ENCODE peak calls at places on chromosomes 7 and 10, in nine cellular contexts. One of them, this sample, is unnamed. For H3K36me3, the result is how much of the 10 kb centered on the place peaks cover.

GRCh38 chr7:115888981-115889668 is 141.4 kb downstream of the TFEC start:
- DNase-seq in lung: no peak
- DNase-seq in breast epithelium: no peak
- DNase-seq in CD4-positive, alpha-beta memory T cell: no peak
- DNase-seq in Peyer's patch: no peak
- DNase-seq in HCT116: no peak
- DNase-seq in cardiac muscle cell: no peak
- DNase-seq in GM06990: no peak
- DNase-seq in ascending aorta: no peak
- DNase-seq in this sample: no peak

GRCh38 chr10:116241642-116242405 is 31.2 kb downstream of the GFRA1 start:
- DNase-seq in lung: no peak
- DNase-seq in breast epithelium: no peak
- DNase-seq in CD4-positive, alpha-beta memory T cell: no peak
- DNase-seq in Peyer's patch: no peak
- DNase-seq in HCT116: no peak
- DNase-seq in cardiac muscle cell: no peak
- DNase-seq in GM06990: no peak
- DNase-seq in ascending aorta: no peak
- DNase-seq in this sample: no peak

GRCh38 chr7:108178393-108178792 is 48.2 kb upstream of the LAMB4 start:
- DNase-seq in lung: no peak
- DNase-seq in breast epithelium: no peak
- DNase-seq in CD4-positive, alpha-beta memory T cell: no peak
- DNase-seq in Peyer's patch: no peak
- DNase-seq in HCT116: no peak
- DNase-seq in cardiac muscle cell: no peak
- DNase-seq in GM06990: no peak
- DNase-seq in ascending aorta: no peak
- DNase-seq in this sample: no peak

GRCh38 chr7:105822806-105823205 is 53.6 kb downstream of the ATXN7L1 start:
- DNase-seq in lung: no peak
- DNase-seq in breast epithelium: no peak
- DNase-seq in CD4-positive, alpha-beta memory T cell: peak
- DNase-seq in Peyer's patch: no peak
- DNase-seq in HCT116: no peak
- DNase-seq in cardiac muscle cell: no peak
- DNase-seq in GM06990: no peak
- DNase-seq in ascending aorta: no peak
- DNase-seq in this sample: no peak

GRCh38 chr7:90570373-90570959 is 25.7 kb upstream of the CDK14 start:
- DNase-seq in lung: no peak
- DNase-seq in breast epithelium: no peak
- DNase-seq in CD4-positive, alpha-beta memory T cell: no peak
- DNase-seq in Peyer's patch: no peak
- DNase-seq in HCT116: no peak
- DNase-seq in cardiac muscle cell: no peak
- DNase-seq in GM06990: no peak
- DNase-seq in ascending aorta: no peak
- DNase-seq in this sample: no peak

GRCh38 chr10:63883861-63884260 is 362.7 kb downstream of the REEP3 start:
- DNase-seq in lung: no peak
- DNase-seq in breast epithelium: no peak
- DNase-seq in CD4-positive, alpha-beta memory T cell: no peak
- DNase-seq in Peyer's patch: no peak
- DNase-seq in HCT116: no peak
- DNase-seq in cardiac muscle cell: no peak
- DNase-seq in GM06990: no peak
- DNase-seq in ascending aorta: no peak
- DNase-seq in this sample: no peak

GRCh38 chr10:24821986-24822385 is 98.3 kb upstream of the ARHGAP21 start:
- DNase-seq in lung: no peak
- DNase-seq in breast epithelium: no peak
- DNase-seq in CD4-positive, alpha-beta memory T cell: no peak
- DNase-seq in Peyer's patch: peak
- DNase-seq in HCT116: peak
- DNase-seq in cardiac muscle cell: no peak
- DNase-seq in GM06990: no peak
- DNase-seq in ascending aorta: no peak
- DNase-seq in this sample: no peak

GRCh38 chr7:15905251-15906040 is 219.0 kb upstream of the MEOX2 start:
- DNase-seq in lung: no peak
- DNase-seq in breast epithelium: no peak
- DNase-seq in CD4-positive, alpha-beta memory T cell: no peak
- DNase-seq in Peyer's patch: no peak
- DNase-seq in HCT116: no peak
- DNase-seq in cardiac muscle cell: no peak
- DNase-seq in GM06990: no peak
- DNase-seq in ascending aorta: no peak
- DNase-seq in this sample: no peak

GRCh38 chr10:43292745-43293676 is 26.1 kb upstream of the RASGEF1A start:
- DNase-seq in lung: peak
- DNase-seq in breast epithelium: peak
- DNase-seq in CD4-positive, alpha-beta memory T cell: peak
- DNase-seq in Peyer's patch: peak
- DNase-seq in HCT116: peak
- DNase-seq in cardiac muscle cell: peak
- DNase-seq in GM06990: no peak
- DNase-seq in ascending aorta: no peak
- DNase-seq in this sample: peak

GRCh38 chr10:128080231-128080630 is 46.0 kb downstream of the MKI67 start:
- DNase-seq in lung: no peak
- DNase-seq in breast epithelium: no peak
- DNase-seq in CD4-positive, alpha-beta memory T cell: no peak
- DNase-seq in Peyer's patch: no peak
- DNase-seq in HCT116: no peak
- DNase-seq in cardiac muscle cell: no peak
- DNase-seq in GM06990: no peak
- DNase-seq in ascending aorta: no peak
- DNase-seq in this sample: no peak

GRCh38 chr10:81920213-81920829 is 45.3 kb downstream of the NRG3 start:
- DNase-seq in lung: no peak
- DNase-seq in breast epithelium: no peak
- DNase-seq in CD4-positive, alpha-beta memory T cell: no peak
- DNase-seq in Peyer's patch: no peak
- DNase-seq in HCT116: no peak
- DNase-seq in cardiac muscle cell: peak
- DNase-seq in GM06990: no peak
- DNase-seq in ascending aorta: no peak
- DNase-seq in this sample: peak

DNA sequence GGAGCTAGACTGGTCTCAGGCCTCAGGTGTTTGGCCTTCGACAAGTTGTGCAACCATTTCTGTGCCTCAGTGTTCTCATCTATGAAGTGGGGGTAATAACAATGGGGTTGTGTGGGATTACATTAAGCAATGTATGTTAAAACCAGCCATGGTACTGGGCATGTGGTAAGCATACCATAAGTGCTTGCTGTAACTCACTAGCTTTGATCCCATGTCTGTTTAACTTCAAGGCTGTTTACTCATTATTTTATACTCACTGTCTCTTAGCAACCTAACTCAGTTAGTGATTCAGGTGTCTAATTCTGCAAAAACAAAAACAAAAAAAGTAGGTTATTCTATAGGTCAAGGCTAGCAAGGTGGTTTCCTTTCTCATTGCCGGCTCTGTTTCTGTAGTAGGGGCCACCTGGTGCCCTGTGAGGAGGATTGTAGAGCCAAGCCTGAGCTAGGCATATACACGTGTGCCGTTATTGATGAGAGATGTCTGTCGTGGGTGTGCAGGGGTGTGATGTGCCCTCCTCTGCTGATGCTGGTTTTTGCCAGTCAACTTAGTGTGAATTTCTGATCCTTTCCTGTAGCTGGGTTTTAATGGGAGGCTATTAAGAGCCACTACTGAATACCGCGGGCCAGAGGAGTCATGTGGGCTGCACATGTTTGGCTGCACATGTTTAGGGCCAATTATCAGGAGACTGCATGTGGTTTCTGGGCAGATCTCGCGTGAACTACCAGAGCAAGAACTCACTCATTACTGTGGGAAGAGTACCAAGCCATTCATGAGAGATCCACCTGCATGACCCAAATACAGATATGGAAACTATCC is 56.2 kb downstream of the EEPD1 start:
- DNase-seq in lung: no peak
- DNase-seq in breast epithelium: no peak
- DNase-seq in CD4-positive, alpha-beta memory T cell: peak
- DNase-seq in Peyer's patch: no peak
- DNase-seq in HCT116: no peak
- DNase-seq in cardiac muscle cell: no peak
- DNase-seq in GM06990: no peak
- DNase-seq in ascending aorta: no peak
- DNase-seq in this sample: no peak
- H3K36me3 ChIP-seq in lung: under half
- H3K36me3 ChIP-seq in breast epithelium: under half
- H3K36me3 ChIP-seq in CD4-positive, alpha-beta memory T cell: under half
- H3K36me3 ChIP-seq in Peyer's patch: under half
- H3K36me3 ChIP-seq in HCT116: under half
- H3K36me3 ChIP-seq in cardiac muscle cell: under half
- H3K36me3 ChIP-seq in GM06990: under half
- H3K36me3 ChIP-seq in ascending aorta: under half
- H3K36me3 ChIP-seq in this sample: under half

DNA sequence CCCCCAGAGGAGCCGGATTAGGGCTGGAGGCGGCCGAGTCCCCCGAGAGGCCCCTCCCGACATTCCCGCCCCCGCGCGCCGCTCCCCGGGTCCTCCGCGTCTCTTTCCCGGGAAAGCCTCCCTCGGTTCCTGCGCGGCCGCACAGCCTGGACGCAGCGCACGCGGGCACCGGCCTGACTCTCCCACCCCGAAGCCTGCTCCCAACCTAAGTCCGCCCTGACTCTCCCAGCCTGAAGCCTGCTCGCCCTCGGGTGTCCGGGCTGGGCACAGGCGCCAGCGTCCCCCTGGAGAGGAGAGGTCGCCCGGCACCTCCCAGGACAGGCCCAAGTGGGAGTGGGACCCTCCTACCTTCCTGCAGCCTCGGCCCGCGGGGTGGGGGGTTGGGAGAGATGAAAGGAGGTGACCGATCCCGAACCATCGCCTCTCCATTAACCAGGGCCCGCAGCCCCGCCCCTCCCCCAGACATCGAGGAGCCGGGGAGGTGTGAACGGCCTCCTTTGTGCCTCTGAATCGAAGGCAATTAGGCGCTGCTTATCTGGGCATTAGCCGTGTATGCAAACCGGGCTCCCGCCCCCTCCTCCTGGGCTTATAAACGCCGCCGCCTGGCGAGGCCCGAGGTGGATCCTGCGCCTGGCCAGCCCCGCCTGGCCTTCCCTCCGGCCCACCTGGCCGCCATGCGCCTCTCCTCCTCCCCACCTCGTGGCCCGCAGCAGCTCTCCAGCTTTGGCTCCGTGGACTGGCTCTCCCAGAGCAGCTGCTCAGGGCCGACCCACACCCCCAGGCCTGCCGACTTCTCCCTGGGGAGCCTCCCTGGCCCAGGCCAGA is at the start of gene VENTX:
- DNase-seq in lung: no peak
- DNase-seq in breast epithelium: no peak
- DNase-seq in CD4-positive, alpha-beta memory T cell: no peak
- DNase-seq in Peyer's patch: no peak
- DNase-seq in HCT116: no peak
- DNase-seq in cardiac muscle cell: no peak
- DNase-seq in GM06990: no peak
- DNase-seq in ascending aorta: no peak
- DNase-seq in this sample: no peak
- H3K36me3 ChIP-seq in lung: under half
- H3K36me3 ChIP-seq in breast epithelium: under half
- H3K36me3 ChIP-seq in CD4-positive, alpha-beta memory T cell: under half
- H3K36me3 ChIP-seq in Peyer's patch: under half
- H3K36me3 ChIP-seq in HCT116: under half
- H3K36me3 ChIP-seq in cardiac muscle cell: under half
- H3K36me3 ChIP-seq in GM06990: under half
- H3K36me3 ChIP-seq in ascending aorta: under half
- H3K36me3 ChIP-seq in this sample: under half

GRCh38 chr7:139389774-139390173 is 30.1 kb downstream of the LUC7L2 start:
- DNase-seq in lung: no peak
- DNase-seq in breast epithelium: no peak
- DNase-seq in CD4-positive, alpha-beta memory T cell: no peak
- DNase-seq in Peyer's patch: no peak
- DNase-seq in HCT116: no peak
- DNase-seq in cardiac muscle cell: no peak
- DNase-seq in GM06990: no peak
- DNase-seq in ascending aorta: no peak
- DNase-seq in this sample: no peak

GRCh38 chr7:139384611-139385010 is 24.9 kb downstream of the LUC7L2 start:
- DNase-seq in lung: no peak
- DNase-seq in breast epithelium: no peak
- DNase-seq in CD4-positive, alpha-beta memory T cell: no peak
- DNase-seq in Peyer's patch: no peak
- DNase-seq in HCT116: no peak
- DNase-seq in cardiac muscle cell: no peak
- DNase-seq in GM06990: no peak
- DNase-seq in ascending aorta: no peak
- DNase-seq in this sample: no peak

GRCh38 chr7:139389091-139389490 is 29.4 kb downstream of the LUC7L2 start:
- DNase-seq in lung: no peak
- DNase-seq in breast epithelium: no peak
- DNase-seq in CD4-positive, alpha-beta memory T cell: no peak
- DNase-seq in Peyer's patch: no peak
- DNase-seq in HCT116: no peak
- DNase-seq in cardiac muscle cell: no peak
- DNase-seq in GM06990: no peak
- DNase-seq in ascending aorta: no peak
- DNase-seq in this sample: no peak

GRCh38 chr7:139382439-139382838 is 22.7 kb downstream of the LUC7L2 start:
- DNase-seq in lung: no peak
- DNase-seq in breast epithelium: no peak
- DNase-seq in CD4-positive, alpha-beta memory T cell: no peak
- DNase-seq in Peyer's patch: no peak
- DNase-seq in HCT116: no peak
- DNase-seq in cardiac muscle cell: no peak
- DNase-seq in GM06990: no peak
- DNase-seq in ascending aorta: no peak
- DNase-seq in this sample: no peak

DNA sequence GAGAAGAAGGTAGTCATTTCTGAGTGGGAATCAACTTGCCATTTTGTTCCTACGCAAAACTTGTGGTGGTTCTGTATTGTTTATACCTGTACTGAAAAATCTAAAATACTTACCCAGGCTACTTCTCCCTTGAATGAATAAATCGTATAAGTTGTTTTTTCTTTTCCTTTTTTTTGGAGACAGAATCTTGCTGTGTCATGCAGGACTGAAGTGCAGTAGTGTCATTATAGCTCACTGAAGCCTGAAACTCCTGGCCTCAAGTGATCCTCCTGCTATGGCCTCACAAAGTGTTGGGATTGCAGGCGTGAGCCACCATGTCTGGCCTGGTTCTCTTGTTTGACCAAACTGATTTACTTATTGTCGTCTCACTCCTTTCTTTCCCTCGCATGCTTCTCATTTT is 27.9 kb downstream of the LUC7L2 start:
- DNase-seq in lung: no peak
- DNase-seq in breast epithelium: no peak
- DNase-seq in CD4-positive, alpha-beta memory T cell: no peak
- DNase-seq in Peyer's patch: no peak
- DNase-seq in HCT116: no peak
- DNase-seq in cardiac muscle cell: no peak
- DNase-seq in GM06990: no peak
- DNase-seq in ascending aorta: no peak
- DNase-seq in this sample: no peak
- H3K36me3 ChIP-seq in lung: under half
- H3K36me3 ChIP-seq in breast epithelium: under half
- H3K36me3 ChIP-seq in CD4-positive, alpha-beta memory T cell: under half
- H3K36me3 ChIP-seq in Peyer's patch: half or more
- H3K36me3 ChIP-seq in HCT116: under half
- H3K36me3 ChIP-seq in cardiac muscle cell: under half
- H3K36me3 ChIP-seq in GM06990: under half
- H3K36me3 ChIP-seq in ascending aorta: under half
- H3K36me3 ChIP-seq in this sample: under half

GRCh38 chr7:5388273-5388866 is 35.3 kb downstream of the TNRC18 start:
- DNase-seq in lung: no peak
- DNase-seq in breast epithelium: no peak
- DNase-seq in CD4-positive, alpha-beta memory T cell: no peak
- DNase-seq in Peyer's patch: no peak
- DNase-seq in HCT116: no peak
- DNase-seq in cardiac muscle cell: no peak
- DNase-seq in GM06990: no peak
- DNase-seq in ascending aorta: no peak
- DNase-seq in this sample: no peak
- H3K36me3 ChIP-seq in lung: half or more
- H3K36me3 ChIP-seq in breast epithelium: under half
- H3K36me3 ChIP-seq in CD4-positive, alpha-beta memory T cell: under half
- H3K36me3 ChIP-seq in Peyer's patch: half or more
- H3K36me3 ChIP-seq in HCT116: under half
- H3K36me3 ChIP-seq in cardiac muscle cell: under half
- H3K36me3 ChIP-seq in GM06990: under half
- H3K36me3 ChIP-seq in ascending aorta: half or more
- H3K36me3 ChIP-seq in this sample: under half

This sample was measured in testis.